ENCODE peak calls at places on chromosome 16, in five cellular contexts. One of them, this sample, is unnamed.

GRCh38 chr16:1941924-1942809 is 832 bp downstream of the MSRB1 start:
- DNase-seq in testis: no peak
- DNase-seq in IMR-90: no peak
- DNase-seq in adrenal gland: no peak
- DNase-seq in heart left ventricle: no peak
- DNase-seq in this sample: peak

GRCh38 chr16:88956546-88957455 is 20.2 kb downstream of the CBFA2T3 start:
- DNase-seq in heart left ventricle: peak
- DNase-seq in testis: no peak
- DNase-seq in adrenal gland: no peak
- DNase-seq in IMR-90: no peak
- DNase-seq in this sample: no peak

GRCh38 chr16:35146723-35147458 is 1687.5 kb downstream of the TP53TG3F start:
- DNase-seq in IMR-90: no peak
- DNase-seq in adrenal gland: no peak
- DNase-seq in testis: no peak
- DNase-seq in heart left ventricle: no peak
- DNase-seq in this sample: no peak

GRCh38 chr16:17404903-17405691 is 65.7 kb downstream of the XYLT1 start:
- DNase-seq in testis: peak
- DNase-seq in adrenal gland: peak
- DNase-seq in IMR-90: peak
- DNase-seq in heart left ventricle: peak
- DNase-seq in this sample: peak

GRCh38 chr16:22898874-22899348 is 84.9 kb downstream of the HS3ST2 start:
- DNase-seq in adrenal gland: peak
- DNase-seq in heart left ventricle: peak
- DNase-seq in IMR-90: peak
- DNase-seq in testis: peak
- DNase-seq in this sample: peak

GRCh38 chr16:5428932-5429331 is 331.3 kb upstream of the EEF2KMT start:
- DNase-seq in heart left ventricle: no peak
- DNase-seq in adrenal gland: no peak
- DNase-seq in testis: no peak
- DNase-seq in IMR-90: no peak
- DNase-seq in this sample: no peak

GRCh38 chr16:31476305-31477219 is 4.6 kb downstream of the TGFB1I1 start:
- DNase-seq in testis: peak
- DNase-seq in heart left ventricle: peak
- DNase-seq in IMR-90: no peak
- DNase-seq in adrenal gland: peak
- DNase-seq in this sample: peak

GRCh38 chr16:3065069-3065741 is at the start of gene IL32:
- DNase-seq in adrenal gland: peak
- DNase-seq in IMR-90: peak
- DNase-seq in testis: peak
- DNase-seq in heart left ventricle: peak
- DNase-seq in this sample: peak

GRCh38 chr16:75433732-75434413 is 570 bp upstream of the CFDP1 start:
- DNase-seq in heart left ventricle: no peak
- DNase-seq in testis: peak
- DNase-seq in IMR-90: peak
- DNase-seq in adrenal gland: peak
- DNase-seq in this sample: peak

GRCh38 chr16:82751020-82751419 is 124.3 kb downstream of the CDH13 start:
- DNase-seq in IMR-90: no peak
- DNase-seq in heart left ventricle: no peak
- DNase-seq in adrenal gland: no peak
- DNase-seq in testis: no peak
- DNase-seq in this sample: no peak

GRCh38 chr16:3004319-3004718 is 8.4 kb upstream of the CLDN9 start:
- DNase-seq in adrenal gland: peak
- DNase-seq in testis: no peak
- DNase-seq in IMR-90: no peak
- DNase-seq in heart left ventricle: no peak
- DNase-seq in this sample: no peak

GRCh38 chr16:78742501-78743283 is 643.2 kb downstream of the WWOX start:
- DNase-seq in adrenal gland: peak
- DNase-seq in testis: peak
- DNase-seq in heart left ventricle: no peak
- DNase-seq in IMR-90: peak
- DNase-seq in this sample: peak

GRCh38 chr16:2804728-2805127 is 6.5 kb downstream of the PRSS41 start:
- DNase-seq in heart left ventricle: no peak
- DNase-seq in IMR-90: no peak
- DNase-seq in testis: no peak
- DNase-seq in adrenal gland: no peak
- DNase-seq in this sample: no peak

GRCh38 chr16:19900590-19900989 is 15.9 kb upstream of the GPRC5B start:
- DNase-seq in heart left ventricle: no peak
- DNase-seq in adrenal gland: no peak
- DNase-seq in IMR-90: no peak
- DNase-seq in testis: no peak
- DNase-seq in this sample: no peak
- TF ChIP-seq CTCF in heart left ventricle: peak
- TF ChIP-seq CTCF in adrenal gland: no peak
- TF ChIP-seq CTCF in IMR-90: no peak
- TF ChIP-seq CTCF in testis: no peak
- TF ChIP-seq CTCF in this sample: no peak

DNA sequence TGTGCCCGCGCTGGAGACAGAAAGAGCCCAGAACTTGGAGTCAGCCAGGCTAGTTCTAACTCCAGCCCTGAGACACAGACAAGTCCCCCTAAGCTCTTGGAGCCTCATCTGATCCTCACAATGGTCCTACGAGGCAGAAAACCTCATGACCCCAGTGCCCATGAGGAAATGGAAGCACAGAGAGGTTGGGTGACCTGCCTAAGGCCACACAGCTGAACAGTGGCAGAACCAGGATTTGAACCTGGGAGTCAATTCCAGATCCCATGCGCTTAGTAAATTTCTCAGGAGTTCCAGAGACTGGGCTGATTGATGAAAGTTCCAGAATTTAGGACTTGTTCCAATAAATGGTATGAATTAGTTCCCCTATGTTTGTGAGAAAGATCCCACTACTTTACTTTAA is 39.0 kb upstream of the LITAF start:
- DNase-seq in heart left ventricle: no peak
- DNase-seq in testis: no peak
- DNase-seq in IMR-90: peak
- DNase-seq in adrenal gland: no peak
- DNase-seq in this sample: no peak
- H3K27ac ChIP-seq in heart left ventricle: no peak
- H3K27ac ChIP-seq in testis: no peak
- H3K27ac ChIP-seq in IMR-90: no peak
- H3K27ac ChIP-seq in adrenal gland: no peak
- H3K27ac ChIP-seq in this sample: no peak

DNA sequence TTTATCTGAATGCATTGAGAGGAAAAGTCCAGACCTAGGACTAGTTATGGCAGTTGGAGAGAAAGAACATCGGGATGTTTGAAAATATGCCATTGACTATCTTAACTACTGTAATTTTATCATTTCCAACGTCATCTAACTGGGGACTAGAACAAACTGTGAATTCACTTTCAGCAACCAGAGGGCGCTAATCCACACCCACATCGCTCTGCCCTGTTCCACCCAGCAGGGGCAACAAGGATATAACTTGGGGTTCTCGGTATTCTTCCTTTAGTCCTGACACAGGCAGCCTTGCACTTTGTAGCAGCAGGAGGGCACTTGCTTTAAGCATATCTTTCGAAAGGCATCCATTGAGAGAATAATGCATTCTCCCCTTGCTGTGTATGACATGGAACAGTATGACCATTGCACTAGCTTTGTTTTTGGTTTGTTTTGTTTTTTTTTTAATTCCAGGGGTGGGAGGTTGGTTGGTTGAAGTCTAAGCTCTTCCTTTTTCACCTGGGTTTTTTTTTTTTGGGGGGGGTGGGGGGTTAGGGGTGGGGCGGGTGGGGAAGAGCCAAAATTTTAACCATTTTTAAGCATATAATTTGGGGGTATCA is 31.5 kb downstream of the SIAH1 start:
- DNase-seq in heart left ventricle: no peak
- DNase-seq in IMR-90: peak
- DNase-seq in adrenal gland: peak
- DNase-seq in testis: peak
- DNase-seq in this sample: peak
- TF ChIP-seq POLR2A in heart left ventricle: no peak
- TF ChIP-seq POLR2A in IMR-90: no peak
- TF ChIP-seq POLR2A in adrenal gland: no peak
- TF ChIP-seq POLR2A in testis: no peak
- TF ChIP-seq POLR2A in this sample: no peak

GRCh38 chr16:71439531-71439930 is 2.3 kb downstream of the TLE7 start:
- DNase-seq in testis: no peak
- DNase-seq in heart left ventricle: no peak
- DNase-seq in IMR-90: no peak
- DNase-seq in adrenal gland: no peak
- DNase-seq in this sample: no peak

GRCh38 chr16:71442041-71442440 is at the start of gene TLE7:
- DNase-seq in IMR-90: no peak
- DNase-seq in testis: no peak
- DNase-seq in adrenal gland: no peak
- DNase-seq in heart left ventricle: no peak
- DNase-seq in this sample: no peak

GRCh38 chr16:71440669-71441347 is 1.0 kb downstream of the TLE7 start:
- DNase-seq in adrenal gland: no peak
- DNase-seq in heart left ventricle: no peak
- DNase-seq in IMR-90: no peak
- DNase-seq in testis: peak
- DNase-seq in this sample: no peak

GRCh38 chr16:71441348-71441781 is 489 bp downstream of the TLE7 start:
- DNase-seq in testis: peak
- DNase-seq in heart left ventricle: no peak
- DNase-seq in adrenal gland: no peak
- DNase-seq in IMR-90: no peak
- DNase-seq in this sample: no peak

DNA sequence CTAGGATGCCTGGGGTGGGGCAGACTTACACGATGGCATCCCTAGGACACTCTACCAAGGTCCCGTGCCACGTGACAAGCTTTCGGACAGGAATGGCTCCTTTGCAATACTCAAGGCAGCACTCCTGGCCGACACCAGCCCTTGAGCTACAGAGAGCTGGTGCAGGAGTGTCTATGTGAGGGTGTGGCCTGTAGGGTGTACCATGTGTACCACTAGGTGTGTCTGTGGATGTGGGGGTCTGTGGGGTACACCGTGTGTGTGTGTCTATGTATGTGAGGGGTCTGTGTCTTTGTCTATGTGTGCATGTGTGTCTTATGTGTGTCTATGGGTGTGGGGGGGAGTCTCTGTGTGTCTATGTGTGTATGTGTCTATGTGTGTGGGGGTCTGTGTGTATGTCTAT is 1.9 kb upstream of the TLE7 start:
- DNase-seq in heart left ventricle: no peak
- DNase-seq in adrenal gland: no peak
- DNase-seq in testis: no peak
- DNase-seq in IMR-90: no peak
- DNase-seq in this sample: no peak
- TF ChIP-seq CTCF in heart left ventricle: no peak
- TF ChIP-seq CTCF in adrenal gland: no peak
- TF ChIP-seq CTCF in testis: no peak
- TF ChIP-seq CTCF in IMR-90: no peak
- TF ChIP-seq CTCF in this sample: no peak

GRCh38 chr16:69344171-69344570 is 4.6 kb downstream of the NIP7 start:
- DNase-seq in testis: no peak
- DNase-seq in heart left ventricle: no peak
- DNase-seq in IMR-90: no peak
- DNase-seq in adrenal gland: no peak
- DNase-seq in this sample: no peak

GRCh38 chr16:69339289-69340094 is at the start of the genes COG8 and NIP7:
- DNase-seq in adrenal gland: peak
- DNase-seq in heart left ventricle: peak
- DNase-seq in testis: peak
- DNase-seq in IMR-90: peak
- DNase-seq in this sample: peak

GRCh38 chr16:69334696-69335095 is 4.3 kb upstream of the PDF start:
- DNase-seq in adrenal gland: no peak
- DNase-seq in IMR-90: no peak
- DNase-seq in heart left ventricle: no peak
- DNase-seq in testis: no peak
- DNase-seq in this sample: no peak

GRCh38 chr16:69338557-69339288 is 641 bp downstream of the COG8 start:
- DNase-seq in testis: no peak
- DNase-seq in adrenal gland: no peak
- DNase-seq in IMR-90: no peak
- DNase-seq in heart left ventricle: no peak
- DNase-seq in this sample: no peak

DNA sequence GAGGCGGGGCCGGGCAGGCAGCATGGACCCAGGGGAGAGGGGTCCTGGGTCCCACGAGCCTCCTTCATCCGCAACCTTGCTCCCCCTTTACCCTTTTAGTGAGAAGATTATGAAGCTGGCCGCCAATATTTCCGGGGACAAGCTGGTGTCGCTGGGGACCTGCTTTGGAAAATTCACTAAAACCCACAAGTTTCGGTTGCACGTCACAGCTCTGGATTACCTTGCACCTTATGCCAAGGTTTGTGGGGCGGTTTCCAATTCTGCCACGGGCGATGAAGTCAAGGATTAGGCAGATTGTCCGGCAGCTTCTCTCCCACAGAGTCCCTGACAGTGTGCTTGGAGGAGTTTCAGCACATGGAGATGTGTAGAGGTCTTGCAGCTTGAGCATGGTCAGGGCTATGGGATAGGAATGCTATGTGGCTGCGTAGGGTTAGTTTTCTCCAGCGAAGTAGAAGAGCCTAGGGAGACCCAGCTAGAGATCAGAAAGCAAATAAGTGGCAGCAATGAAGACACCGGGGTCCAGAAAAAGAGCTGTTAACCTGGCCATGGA is 598 bp downstream of the NIP7 start:
- DNase-seq in adrenal gland: no peak
- DNase-seq in testis: no peak
- DNase-seq in IMR-90: peak
- DNase-seq in heart left ventricle: no peak
- DNase-seq in this sample: no peak
- H3K27ac ChIP-seq in adrenal gland: peak
- H3K27ac ChIP-seq in testis: peak
- H3K27ac ChIP-seq in IMR-90: peak
- H3K27ac ChIP-seq in heart left ventricle: peak
- H3K27ac ChIP-seq in this sample: peak

DNA sequence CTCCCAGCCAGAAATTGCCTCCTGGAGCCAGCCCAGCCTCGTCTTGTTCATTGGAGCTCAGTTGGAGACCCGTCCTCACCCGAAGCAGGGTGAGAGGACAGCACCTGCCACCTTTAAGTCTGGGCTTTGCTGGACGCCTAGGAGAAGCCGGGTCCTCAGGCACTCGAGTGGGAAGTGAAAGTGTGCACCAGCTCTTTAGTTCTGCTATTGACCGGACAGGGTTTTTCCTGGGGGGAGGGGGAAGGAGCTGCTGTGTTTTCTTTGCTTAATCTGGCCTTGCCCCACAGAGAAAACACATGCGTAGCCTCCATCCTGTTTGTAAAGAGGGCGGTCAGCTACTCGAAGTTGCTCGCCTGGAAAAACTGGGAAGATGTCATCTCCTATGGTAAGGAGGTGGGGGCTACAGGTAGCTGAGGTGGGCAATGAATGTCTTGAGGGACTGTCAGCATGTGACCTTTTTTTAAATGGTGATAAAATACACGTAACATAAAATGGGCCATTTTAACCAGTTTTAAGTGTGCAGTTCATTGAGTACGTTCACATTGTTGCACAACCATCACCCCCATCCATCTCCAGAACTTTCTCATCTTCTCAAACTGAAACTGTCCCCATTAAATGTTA is 34.4 kb downstream of the CMIP start:
- DNase-seq in adrenal gland: peak
- DNase-seq in IMR-90: no peak
- DNase-seq in heart left ventricle: no peak
- DNase-seq in testis: peak
- DNase-seq in this sample: peak
- TF ChIP-seq POLR2A in adrenal gland: no peak
- TF ChIP-seq POLR2A in IMR-90: no peak
- TF ChIP-seq POLR2A in heart left ventricle: no peak
- TF ChIP-seq POLR2A in testis: no peak
- TF ChIP-seq POLR2A in this sample: no peak

This sample was measured in thyroid gland.